ENCODE peak calls at places on chromosomes 7 and 10, in six cellular contexts. One of them, this sample, is unnamed.

GRCh38 chr10:125071008-125071407 is 89.4 kb downstream of the CTBP2 start:
- DNase-seq in RWPE1: no peak
- DNase-seq in retina: no peak
- DNase-seq in NCI-H1105: no peak
- DNase-seq in HFFc6: no peak
- DNase-seq in NCI-H2171 treated with DMSO at 0.1 percent for 48 hours: no peak
- DNase-seq in this sample: no peak

GRCh38 chr7:139061416-139061815 is 25.6 kb upstream of the ZC3HAV1L start:
- DNase-seq in NCI-H1105: no peak
- DNase-seq in RWPE1: no peak
- DNase-seq in retina: no peak
- DNase-seq in NCI-H2171 treated with DMSO at 0.1 percent for 48 hours: no peak
- DNase-seq in HFFc6: no peak
- DNase-seq in this sample: no peak

GRCh38 chr7:71776726-71777125 is 635.4 kb downstream of the CALN1 start:
- DNase-seq in NCI-H2171 treated with DMSO at 0.1 percent for 48 hours: no peak
- DNase-seq in NCI-H1105: no peak
- DNase-seq in RWPE1: no peak
- DNase-seq in HFFc6: no peak
- DNase-seq in retina: no peak
- DNase-seq in this sample: no peak

GRCh38 chr10:31759124-31759798 is 169.4 kb downstream of the ARHGAP12 start:
- DNase-seq in retina: peak; percentile 74
- DNase-seq in NCI-H2171 treated with DMSO at 0.1 percent for 48 hours: peak; percentile 53
- DNase-seq in RWPE1: peak; percentile 28
- DNase-seq in HFFc6: no peak
- DNase-seq in NCI-H1105: peak; percentile 37
- DNase-seq in this sample: peak; percentile 46

GRCh38 chr10:5563991-5564536 is 39.3 kb downstream of the CALML3 start:
- DNase-seq in RWPE1: no peak
- DNase-seq in retina: no peak
- DNase-seq in NCI-H1105: no peak
- DNase-seq in HFFc6: peak; percentile 76
- DNase-seq in NCI-H2171 treated with DMSO at 0.1 percent for 48 hours: no peak
- DNase-seq in this sample: no peak

GRCh38 chr7:21587139-21587773 is 44.4 kb downstream of the DNAH11 start:
- DNase-seq in HFFc6: no peak
- DNase-seq in NCI-H2171 treated with DMSO at 0.1 percent for 48 hours: no peak
- DNase-seq in RWPE1: no peak
- DNase-seq in NCI-H1105: no peak
- DNase-seq in retina: no peak
- DNase-seq in this sample: no peak

GRCh38 chr7:73830618-73830871 is 251 bp upstream of the CLDN4 start:
- DNase-seq in RWPE1: no peak
- DNase-seq in NCI-H1105: no peak
- DNase-seq in HFFc6: no peak
- DNase-seq in retina: no peak
- DNase-seq in NCI-H2171 treated with DMSO at 0.1 percent for 48 hours: no peak
- DNase-seq in this sample: no peak

GRCh38 chr7:44333971-44334733 is 8.8 kb upstream of the CAMK2B start:
- DNase-seq in NCI-H1105: no peak
- DNase-seq in RWPE1: no peak
- DNase-seq in retina: no peak
- DNase-seq in NCI-H2171 treated with DMSO at 0.1 percent for 48 hours: no peak
- DNase-seq in HFFc6: no peak
- DNase-seq in this sample: no peak

GRCh38 chr7:139889186-139889871 is 60.3 kb downstream of the TBXAS1 start:
- DNase-seq in retina: no peak
- DNase-seq in RWPE1: peak; percentile 44
- DNase-seq in HFFc6: peak; percentile 25
- DNase-seq in NCI-H2171 treated with DMSO at 0.1 percent for 48 hours: no peak
- DNase-seq in NCI-H1105: no peak
- DNase-seq in this sample: no peak

GRCh38 chr10:34526186-34526585 is 288.9 kb downstream of the PARD3 start:
- DNase-seq in HFFc6: peak; percentile 65
- DNase-seq in NCI-H2171 treated with DMSO at 0.1 percent for 48 hours: no peak
- DNase-seq in retina: no peak
- DNase-seq in NCI-H1105: no peak
- DNase-seq in RWPE1: no peak
- DNase-seq in this sample: no peak

GRCh38 chr7:87113077-87113476 is 39.2 kb upstream of the DMTF1 start:
- DNase-seq in retina: no peak
- DNase-seq in NCI-H2171 treated with DMSO at 0.1 percent for 48 hours: no peak
- DNase-seq in HFFc6: no peak
- DNase-seq in RWPE1: no peak
- DNase-seq in NCI-H1105: no peak
- DNase-seq in this sample: no peak

GRCh38 chr7:100875356-100875751 is 451 bp downstream of the SRRT start:
- DNase-seq in HFFc6: no peak
- DNase-seq in NCI-H1105: no peak
- DNase-seq in retina: no peak
- DNase-seq in RWPE1: no peak
- DNase-seq in NCI-H2171 treated with DMSO at 0.1 percent for 48 hours: peak; percentile 19
- DNase-seq in this sample: peak; percentile 45

GRCh38 chr10:14569274-14570060 is 205.2 kb downstream of the FAM107B start:
- DNase-seq in retina: no peak
- DNase-seq in HFFc6: no peak
- DNase-seq in NCI-H1105: no peak
- DNase-seq in RWPE1: no peak
- DNase-seq in NCI-H2171 treated with DMSO at 0.1 percent for 48 hours: no peak
- DNase-seq in this sample: no peak

GRCh38 chr7:112136707-112137008 is 69.5 kb downstream of the DOCK4 start:
- DNase-seq in RWPE1: no peak
- DNase-seq in NCI-H2171 treated with DMSO at 0.1 percent for 48 hours: no peak
- DNase-seq in NCI-H1105: no peak
- DNase-seq in HFFc6: no peak
- DNase-seq in retina: no peak
- DNase-seq in this sample: no peak

GRCh38 chr7:8065356-8065813 is 96.8 kb downstream of the GLCCI1 start:
- DNase-seq in RWPE1: no peak
- DNase-seq in NCI-H2171 treated with DMSO at 0.1 percent for 48 hours: no peak
- DNase-seq in retina: no peak
- DNase-seq in HFFc6: peak; percentile 91
- DNase-seq in NCI-H1105: no peak
- DNase-seq in this sample: no peak

GRCh38 chr10:112366992-112367391 is 6.9 kb upstream of the ACSL5 start:
- DNase-seq in NCI-H1105: no peak
- DNase-seq in NCI-H2171 treated with DMSO at 0.1 percent for 48 hours: no peak
- DNase-seq in RWPE1: no peak
- DNase-seq in HFFc6: no peak
- DNase-seq in retina: no peak
- DNase-seq in this sample: no peak

GRCh38 chr7:158239290-158239981 is 348.2 kb downstream of the PTPRN2 start:
- DNase-seq in NCI-H1105: peak; percentile 52
- DNase-seq in retina: peak; percentile 55
- DNase-seq in RWPE1: no peak
- DNase-seq in HFFc6: no peak
- DNase-seq in NCI-H2171 treated with DMSO at 0.1 percent for 48 hours: peak; percentile 3
- DNase-seq in this sample: no peak

GRCh38 chr10:75294866-75295692 is 59.3 kb upstream of the COMTD1 start:
- DNase-seq in HFFc6: peak; percentile 64
- DNase-seq in RWPE1: peak; percentile 95
- DNase-seq in retina: peak; percentile 82
- DNase-seq in NCI-H1105: peak; percentile 48
- DNase-seq in NCI-H2171 treated with DMSO at 0.1 percent for 48 hours: peak; percentile 52
- DNase-seq in this sample: peak; percentile 80

GRCh38 chr7:86904949-86905834 is 154.3 kb downstream of the ELAPOR2 start:
- DNase-seq in retina: peak; percentile 29
- DNase-seq in RWPE1: no peak
- DNase-seq in NCI-H1105: peak; percentile 6
- DNase-seq in NCI-H2171 treated with DMSO at 0.1 percent for 48 hours: peak; percentile 21
- DNase-seq in HFFc6: peak; percentile 16
- DNase-seq in this sample: peak; percentile 25

GRCh38 chr7:24406818-24407226 is 122.8 kb downstream of the NPY start:
- DNase-seq in RWPE1: no peak
- DNase-seq in HFFc6: no peak
- DNase-seq in retina: no peak
- DNase-seq in NCI-H1105: no peak
- DNase-seq in NCI-H2171 treated with DMSO at 0.1 percent for 48 hours: no peak
- DNase-seq in this sample: peak; percentile 67

GRCh38 chr7:81944103-81944502 is 174.3 kb upstream of the HGF start:
- DNase-seq in HFFc6: no peak
- DNase-seq in RWPE1: no peak
- DNase-seq in NCI-H1105: no peak
- DNase-seq in retina: no peak
- DNase-seq in NCI-H2171 treated with DMSO at 0.1 percent for 48 hours: no peak
- DNase-seq in this sample: peak; percentile 6

GRCh38 chr7:21427861-21428641 is at the start of gene SP4:
- DNase-seq in NCI-H1105: peak; percentile 97
- DNase-seq in NCI-H2171 treated with DMSO at 0.1 percent for 48 hours: peak; percentile 93
- DNase-seq in HFFc6: peak; percentile 96
- DNase-seq in retina: peak; percentile 59
- DNase-seq in RWPE1: peak; percentile 96
- DNase-seq in this sample: peak; percentile 99

GRCh38 chr7:29840701-29841100 is 34.4 kb downstream of the WIPF3 start:
- DNase-seq in RWPE1: no peak
- DNase-seq in NCI-H2171 treated with DMSO at 0.1 percent for 48 hours: no peak
- DNase-seq in NCI-H1105: no peak
- DNase-seq in HFFc6: no peak
- DNase-seq in retina: no peak
- DNase-seq in this sample: peak; percentile 41

GRCh38 chr10:35462491-35462934 is 126.2 kb downstream of the CCNY start:
- DNase-seq in HFFc6: no peak
- DNase-seq in NCI-H1105: no peak
- DNase-seq in retina: peak; percentile 76
- DNase-seq in RWPE1: no peak
- DNase-seq in NCI-H2171 treated with DMSO at 0.1 percent for 48 hours: no peak
- DNase-seq in this sample: no peak

GRCh38 chr7:128108641-128109423 is 77.6 kb upstream of the LRRC4 start:
- DNase-seq in NCI-H1105: no peak
- DNase-seq in retina: no peak
- DNase-seq in NCI-H2171 treated with DMSO at 0.1 percent for 48 hours: no peak
- DNase-seq in HFFc6: no peak
- DNase-seq in RWPE1: no peak
- DNase-seq in this sample: no peak

GRCh38 chr10:24277277-24277676 is 68.3 kb downstream of the KIAA1217 start:
- DNase-seq in RWPE1: no peak
- DNase-seq in NCI-H1105: no peak
- DNase-seq in retina: no peak
- DNase-seq in HFFc6: no peak
- DNase-seq in NCI-H2171 treated with DMSO at 0.1 percent for 48 hours: no peak
- DNase-seq in this sample: no peak

GRCh38 chr10:23528419-23528818 is 89.5 kb downstream of the OTUD1 start:
- DNase-seq in NCI-H1105: no peak
- DNase-seq in retina: no peak
- DNase-seq in HFFc6: no peak
- DNase-seq in NCI-H2171 treated with DMSO at 0.1 percent for 48 hours: no peak
- DNase-seq in RWPE1: no peak
- DNase-seq in this sample: no peak

GRCh38 chr7:6558837-6559236 is 7.6 kb upstream of the GRID2IP start:
- DNase-seq in HFFc6: peak; percentile 56
- DNase-seq in NCI-H2171 treated with DMSO at 0.1 percent for 48 hours: peak; percentile 53
- DNase-seq in retina: no peak
- DNase-seq in NCI-H1105: no peak
- DNase-seq in RWPE1: peak; percentile 62
- DNase-seq in this sample: peak; percentile 81

GRCh38 chr7:7209412-7210050 is 27.2 kb downstream of the C1GALT1 start:
- DNase-seq in RWPE1: no peak
- DNase-seq in NCI-H2171 treated with DMSO at 0.1 percent for 48 hours: no peak
- DNase-seq in NCI-H1105: no peak
- DNase-seq in HFFc6: no peak
- DNase-seq in retina: no peak
- DNase-seq in this sample: no peak